ENCODE peak calls at places on chromosomes 3 and 15, in four cellular contexts. K is HCT116, Q is HepG2, Z is stomach. F is an unnamed sample.

GRCh38 chr3:189766416-189766815 is 135.2 kb downstream of the TP63 start:
- DNase-seq in K (no peak), Q (no peak), Z (no peak), F (no peak)

GRCh38 chr15:90036806-90037509 is 35.8 kb downstream of the ZNF710 start:
- DNase-seq in K (no peak), Q (no peak), Z (no peak), F (peak; percentile 6)

GRCh38 chr15:25690673-25691543 is 172.2 kb downstream of the ATP10A start:
- DNase-seq in K (no peak), Q (no peak), Z (no peak), F (no peak)

GRCh38 chr3:179688847-179689246 is 36.0 kb downstream of the USP13 start:
- DNase-seq in K (no peak), Q (no peak), Z (no peak), F (no peak)

GRCh38 chr3:38603731-38604131 is 45.8 kb downstream of the SCN5A start:
- DNase-seq in K (no peak), Q (no peak), Z (no peak), F (no peak)

GRCh38 chr3:101829066-101829830 is 20.1 kb upstream of the NFKBIZ start:
- DNase-seq in K (no peak), Q (no peak), Z (peak; percentile 42), F (peak; percentile 66)

GRCh38 chr3:74139648-74140047 is 474.8 kb downstream of the CNTN3 start:
- DNase-seq in K (no peak), Q (no peak), Z (no peak), F (no peak)

GRCh38 chr3:9214599-9214998 is 34.8 kb downstream of the SRGAP3 start:
- DNase-seq in K (no peak), Q (no peak), Z (no peak), F (no peak)

GRCh38 chr3:25783661-25784512 is 644 bp upstream of the NGLY1 start:
- DNase-seq in K (no peak), Q (peak; percentile 30), Z (peak; percentile 57), F (no peak)

GRCh38 chr3:21390856-21391255 is 360.2 kb downstream of the ZNF385D start:
- DNase-seq in K (no peak), Q (no peak), Z (no peak), F (no peak)

GRCh38 chr3:137792633-137793271 is 28.6 kb downstream of the SOX14 start:
- DNase-seq in K (peak; percentile 34), Q (peak; percentile 17), Z (no peak), F (no peak)

GRCh38 chr15:43487271-43487895 is 5.6 kb downstream of the TP53BP1 start:
- DNase-seq in K (no peak), Q (no peak), Z (no peak), F (no peak)

GRCh38 chr3:84440306-84440705 is 518.5 kb upstream of the CADM2 start:
- DNase-seq in K (no peak), Q (no peak), Z (no peak), F (no peak)

GRCh38 chr3:33360136-33360825 is 79.9 kb downstream of the UBP1 start:
- DNase-seq in K (peak; percentile 54), Q (peak; percentile 41), Z (no peak), F (no peak)

GRCh38 chr15:76993114-76993715 is 1.7 kb upstream of the PSTPIP1 start:
- DNase-seq in K (no peak), Q (no peak), Z (no peak), F (peak; percentile 6)

GRCh38 chr15:81083201-81083600 is 50.9 kb upstream of the CFAP161 start:
- DNase-seq in K (no peak), Q (no peak), Z (no peak), F (no peak)

GRCh38 chr15:48913141-48913540 is 35.2 kb downstream of the EID1 start:
- DNase-seq in K (no peak), Q (no peak), Z (no peak), F (no peak)

GRCh38 chr3:134029734-134030381 is at the start of gene SLCO2A1:
- DNase-seq in K (no peak), Q (no peak), Z (peak; percentile 39), F (peak; percentile 53)

GRCh38 chr3:99945328-99945995 is 127.8 kb downstream of the CMSS1 start:
- DNase-seq in K (no peak), Q (no peak), Z (peak; percentile 42), F (no peak)

GRCh38 chr15:98682992-98683701 is 34.8 kb downstream of the IGF1R start:
- DNase-seq in K (no peak), Q (no peak), Z (no peak), F (no peak)

GRCh38 chr3:30324587-30324986 is 281.8 kb upstream of the TGFBR2 start:
- DNase-seq in K (no peak), Q (no peak), Z (no peak), F (no peak)

GRCh38 chr3:108127301-108127988 is 36.6 kb upstream of the CD47 start:
- DNase-seq in K (no peak), Q (no peak), Z (no peak), F (peak; percentile 37)

GRCh38 chr15:81280696-81281095 is 43.2 kb downstream of the STARD5 start:
- DNase-seq in K (no peak), Q (no peak), Z (no peak), F (peak; percentile 61)

GRCh38 chr3:43618142-43618541 is 3.7 kb downstream of the ANO10 start:
- DNase-seq in K (no peak), Q (no peak), Z (no peak), F (no peak)

GRCh38 chr3:13213490-13213889 is 140.3 kb upstream of the IQSEC1 start:
- DNase-seq in K (no peak), Q (no peak), Z (no peak), F (no peak)

DNA sequence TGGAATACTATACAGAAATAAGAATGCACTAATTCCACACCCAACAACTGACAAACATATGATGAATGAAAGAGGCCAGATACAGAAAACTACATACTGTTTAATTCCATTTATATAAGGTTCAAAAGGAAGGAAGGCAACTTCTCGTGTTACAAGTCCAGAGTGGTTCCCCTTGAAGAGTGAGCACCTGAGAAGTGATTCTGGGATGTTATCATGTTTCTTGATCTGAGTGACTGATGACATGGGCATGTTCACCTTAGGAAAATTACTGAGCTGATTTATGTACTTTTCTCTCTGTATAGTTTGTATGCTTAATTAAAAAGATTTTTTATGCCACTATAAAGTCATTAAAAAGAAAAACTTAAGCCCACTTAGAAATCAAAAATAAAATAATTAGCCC is 13.6 kb downstream of the CCDC12 start:
- DNase-seq in K (no peak), Q (no peak), Z (no peak), F (no peak)
- H3K4me1 ChIP-seq in K (peaks cover 31% of the 10 kb centered on the region), Q (peaks cover 83% of the 10 kb centered on the region), Z (peaks cover 70% of the 10 kb centered on the region), F (peaks cover 53% of the 10 kb centered on the region)

GRCh38 chr3:128480717-128481437 is 12.1 kb downstream of the GATA2 start:
- DNase-seq in K (no peak), Q (no peak), Z (no peak), F (no peak)
- H3K4me3 ChIP-seq in K (no peak overlapping the region), Q (no peak overlapping the region), Z (no peak overlapping the region), F (no peak overlapping the region)

DNA sequence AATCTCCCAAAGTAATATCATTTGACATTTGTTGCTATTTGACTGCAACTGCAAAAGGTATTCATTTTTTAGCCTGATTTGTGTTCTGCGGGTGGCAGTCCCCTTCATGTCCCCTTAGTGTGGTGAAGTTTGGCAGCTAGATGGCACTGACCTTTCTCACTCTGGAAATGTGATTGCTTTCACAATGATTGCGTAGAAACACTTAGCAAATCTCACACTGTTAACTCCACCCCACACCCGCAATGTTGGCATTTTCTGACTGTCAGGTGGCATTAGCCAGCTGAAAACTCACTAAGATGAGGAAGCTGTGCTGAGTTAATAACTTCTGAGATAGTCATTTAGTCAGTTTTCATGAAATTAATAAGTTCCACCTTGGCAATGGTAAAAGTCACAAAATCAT is 76.9 kb downstream of the TRIM69 start:
- DNase-seq in K (no peak), Q (no peak), Z (peak; percentile 44), F (peak; percentile 44)
- TF ChIP-seq POLR2AphosphoS5 in K (no peak), Q (no peak), Z (peak; percentile 8), F (no peak)

GRCh38 chr3:184740509-184741258 is 28.8 kb upstream of the MAGEF1 start:
- DNase-seq in K (peak; percentile 54), Q (no peak), Z (peak; percentile 14), F (no peak)
- H3K4me1 ChIP-seq in K (peaks cover 37% of the 10 kb centered on the region), Q (no peaks in the 10 kb centered on the region), Z (no peaks in the 10 kb centered on the region), F (no peaks in the 10 kb centered on the region)

GRCh38 chr15:40471105-40471777 is 457 bp downstream of the CHST14 start:
- DNase-seq in K (no peak), Q (no peak), Z (no peak), F (peak; percentile 36)
- H3K4me3 ChIP-seq in K (peak overlapping the region; percentile 86), Q (peak overlapping the region; percentile 89), Z (peak overlapping the region; percentile 94), F (peak overlapping the region; percentile 72)

F was measured in transverse colon.